ENCODE peak calls at places on chromosomes 2 and 18, in four cellular contexts. T is EL; G is activated T-helper 1 cell treated with anti-CD3 and anti-CD28 coated beads, Interleukin-2, amount 50 U/mL, for 16 hours; R is stimulated activated CD8-positive, alpha-beta memory T cell treated with anti-CD3 and anti-CD28 coated beads, Interleukin-15, amount 100 ng/mL, for 24 hours. K is an unnamed sample.

GRCh38 chr2:143558665-143559064 is 429.4 kb downstream of the ARHGAP15 start:
- DNase-seq in T (peak; percentile 53), G (no peak), R (no peak), K (no peak)

GRCh38 chr2:136008205-136008865 is 22.9 kb upstream of the DARS1 start:
- DNase-seq in T (no peak), G (peak; percentile 26), R (no peak), K (peak; percentile 77)

GRCh38 chr2:157899125-157899839 is 23.2 kb upstream of the ACVR1 start:
- DNase-seq in T (no peak), G (no peak), R (no peak), K (no peak)

GRCh38 chr2:23453936-23454460 is 69.0 kb downstream of the KLHL29 start:
- DNase-seq in T (no peak), G (no peak), R (no peak), K (no peak)

GRCh38 chr18:37188016-37188791 is 359.3 kb downstream of the KIAA1328 start:
- DNase-seq in T (no peak), G (no peak), R (no peak), K (no peak)

GRCh38 chr18:76554788-76555187 is 59.7 kb upstream of the ZNF516 start:
- DNase-seq in T (no peak), G (no peak), R (no peak), K (no peak)

GRCh38 chr2:29618024-29618423 is 303.4 kb downstream of the ALK start:
- DNase-seq in T (no peak), G (no peak), R (no peak), K (no peak)

GRCh38 chr2:138356178-138356577 is 145.4 kb upstream of the SPOPL start:
- DNase-seq in T (peak; percentile 16), G (no peak), R (no peak), K (no peak)

GRCh38 chr2:45889620-45890019 is 238.1 kb downstream of the PRKCE start:
- DNase-seq in T (no peak), G (no peak), R (no peak), K (no peak)

GRCh38 chr2:165462433-165462832 is 7.1 kb upstream of the CSRNP3 start:
- DNase-seq in T (no peak), G (no peak), R (no peak), K (no peak)

GRCh38 chr2:9879455-9880194 is 36.4 kb downstream of the TAF1B start:
- DNase-seq in T (no peak), G (no peak), R (no peak), K (no peak)

GRCh38 chr2:143087033-143087432 is 42.2 kb upstream of the ARHGAP15 start:
- DNase-seq in T (no peak), G (no peak), R (no peak), K (no peak)

GRCh38 chr18:66329716-66330115 is 274.2 kb downstream of the CDH19 start:
- DNase-seq in T (no peak), G (no peak), R (no peak), K (no peak)

GRCh38 chr2:42755161-42755900 is 8.6 kb downstream of the OXER1 start:
- DNase-seq in T (peak; percentile 52), G (no peak), R (no peak), K (no peak)

GRCh38 chr18:44290366-44290855 is 390.3 kb upstream of the SETBP1 start:
- DNase-seq in T (no peak), G (no peak), R (no peak), K (no peak)